ENCODE peak calls at places on chromosome 14, in ten cellular contexts. V is M059J; E is mucosa of gallbladder; H is effector CD4-positive, alpha-beta T cell; W is naive thymus-derived CD4-positive, alpha-beta T cell; R is HFF-Myc; T is right lobe of liver; C is GM04503; P is activated CD8-positive, alpha-beta memory T cell treated with anti-CD3 and anti-CD28 coated beads, Interleukin-2, amount 10 ng/mL, durations not matched to agents 7 days and 5 days; N is A549. D is an unnamed sample.

GRCh38 chr14:42992930-42993329 is 1386.3 kb downstream of the LRFN5 start:
- DNase-seq in H (no peak), T (no peak), W (no peak), V (no peak), P (no peak), R (no peak), C (no peak), E (no peak), N (no peak), D (no peak)

GRCh38 chr14:105209091-105209490 is 28.0 kb upstream of the NUDT14 start:
- DNase-seq in H (no peak), N (no peak), V (no peak), E (no peak), T (no peak), P (no peak), R (no peak), C (no peak), W (no peak), D (no peak)

GRCh38 chr14:20782280-20782890 is 1.3 kb downstream of the RNASE6 start:
- DNase-seq in W (no peak), E (no peak), P (peak), N (no peak), R (no peak), T (no peak), H (no peak), C (no peak), V (no peak), D (peak)

GRCh38 chr14:46300765-46301164 is 350.8 kb downstream of the RPL10L start:
- DNase-seq in V (no peak), N (no peak), H (no peak), E (no peak), P (no peak), C (no peak), R (no peak), W (no peak), T (no peak), D (no peak)

GRCh38 chr14:69739486-69739885 is 27.5 kb upstream of the SRSF5 start:
- DNase-seq in T (no peak), E (no peak), R (no peak), H (no peak), N (no peak), V (no peak), C (no peak), P (no peak), W (no peak), D (no peak)

GRCh38 chr14:23675337-23675736 is 39.2 kb downstream of the DHRS2 start:
- DNase-seq in E (no peak), W (no peak), R (no peak), N (no peak), V (no peak), T (no peak), C (no peak), P (no peak), H (no peak), D (no peak)

GRCh38 chr14:76282581-76282980 is 93.4 kb upstream of the ESRRB start:
- DNase-seq in N (no peak), R (no peak), C (no peak), V (no peak), W (no peak), E (no peak), H (no peak), P (peak), T (no peak), D (no peak)

GRCh38 chr14:74988131-74988530 is 14.6 kb upstream of the EIF2B2 start:
- DNase-seq in H (no peak), C (no peak), V (peak), T (peak), P (no peak), N (peak), W (no peak), R (peak), E (no peak), D (no peak)

GRCh38 chr14:23544511-23545447 is 6.8 kb downstream of the ZFHX2 start:
- DNase-seq in T (no peak), R (no peak), C (no peak), N (no peak), P (no peak), E (no peak), H (no peak), W (no peak), V (no peak), D (no peak)

GRCh38 chr14:100213956-100214767 is 24.8 kb upstream of the YY1 start:
- DNase-seq in V (peak), H (peak), E (peak), R (no peak), N (peak), W (peak), P (peak), T (peak), C (no peak), D (peak)

GRCh38 chr14:30034049-30034635 is 106.5 kb upstream of the PRKD1 start:
- DNase-seq in T (no peak), V (peak), N (no peak), E (no peak), P (no peak), R (peak), C (peak), H (no peak), W (no peak), D (no peak)

GRCh38 chr14:77889971-77890442 is 90.1 kb downstream of the ADCK1 start:
- DNase-seq in R (no peak), C (peak), T (no peak), P (no peak), W (no peak), H (no peak), E (no peak), N (no peak), V (peak), D (no peak)

GRCh38 chr14:64602826-64603225 is 53.1 kb downstream of the PPP1R36 start:
- DNase-seq in T (no peak), R (no peak), E (no peak), N (peak), W (no peak), H (no peak), C (no peak), V (no peak), P (no peak), D (no peak)

GRCh38 chr14:44108601-44109000 is 398.5 kb downstream of the FSCB start:
- DNase-seq in V (no peak), T (no peak), P (no peak), C (no peak), W (no peak), H (no peak), N (no peak), R (peak), E (no peak), D (no peak)